ENCODE peak calls at places on chromosomes 3 and 15, in five cellular contexts. Y is H9, M is neuronal stem cell, E is mesenchymal stem cell, X is trophoblast cell. I is an unnamed sample.

GRCh38 chr3:107387555-107387954 is 10.3 kb downstream of the CCDC54 start:
- DNase-seq in Y (no peak), M (no peak), E (peak; percentile 4), X (no peak), I (no peak)

GRCh38 chr3:71025010-71025409 is 558.5 kb downstream of the FOXP1 start:
- DNase-seq in Y (no peak), M (no peak), E (no peak), X (no peak), I (no peak)

GRCh38 chr3:12428131-12428530 is 56.1 kb upstream of the TSEN2 start:
- DNase-seq in Y (no peak), M (no peak), E (no peak), X (no peak), I (no peak)

GRCh38 chr15:66647358-66647757 is 54.7 kb upstream of the SMAD6 start:
- DNase-seq in Y (no peak), M (no peak), E (no peak), X (no peak), I (no peak)

GRCh38 chr3:62587579-62588031 is 214.3 kb upstream of the FEZF2 start:
- DNase-seq in Y (no peak), M (no peak), E (peak; percentile 84), X (peak; percentile 90), I (no peak)

GRCh38 chr3:37793889-37794591 is 67.6 kb upstream of the CTDSPL start:
- DNase-seq in Y (no peak), M (no peak), E (no peak), X (no peak), I (no peak)

GRCh38 chr3:114319453-114319852 is 25.6 kb downstream of the TIGIT start:
- DNase-seq in Y (peak; percentile 42), M (peak; percentile 32), E (peak; percentile 86), X (peak; percentile 46), I (peak; percentile 27)

GRCh38 chr15:65028921-65029735 is at the start of gene MTFMT:
- DNase-seq in Y (peak; percentile 89), M (peak; percentile 83), E (peak; percentile 80), X (peak; percentile 74), I (peak; percentile 98)

GRCh38 chr3:33664195-33664594 is 53.9 kb downstream of the CLASP2 start:
- DNase-seq in Y (no peak), M (no peak), E (peak; percentile 65), X (no peak), I (no peak)

GRCh38 chr15:90479656-90480055 is 50.1 kb upstream of the CRTC3 start:
- DNase-seq in Y (no peak), M (no peak), E (no peak), X (peak; percentile 97), I (no peak)

GRCh38 chr3:96863129-96863740 is 48.8 kb downstream of the EPHA6 start:
- DNase-seq in Y (no peak), M (peak; percentile 41), E (peak; percentile 30), X (peak; percentile 17), I (peak; percentile 51)

GRCh38 chr15:55530861-55531313 is 22.9 kb upstream of the DNAAF4 start:
- DNase-seq in Y (no peak), M (no peak), E (peak; percentile 29), X (peak; percentile 63), I (no peak)

GRCh38 chr3:104584702-104585101 is 782.0 kb upstream of the ALCAM start:
- DNase-seq in Y (no peak), M (no peak), E (peak; percentile 15), X (no peak), I (no peak)

GRCh38 chr15:41417418-41417811 is 520 bp downstream of the RTF1 start:
- DNase-seq in Y (peak; percentile 36), M (no peak), E (peak; percentile 63), X (peak; percentile 3), I (no peak)

GRCh38 chr15:41416742-41417417 is at the start of gene RTF1:
- DNase-seq in Y (peak; percentile 95), M (peak; percentile 94), E (peak; percentile 89), X (peak; percentile 85), I (peak; percentile 100)

GRCh38 chr15:41416162-41416741 is 643 bp upstream of the RTF1 start:
- DNase-seq in Y (peak; percentile 29), M (no peak), E (no peak), X (no peak), I (no peak)

DNA sequence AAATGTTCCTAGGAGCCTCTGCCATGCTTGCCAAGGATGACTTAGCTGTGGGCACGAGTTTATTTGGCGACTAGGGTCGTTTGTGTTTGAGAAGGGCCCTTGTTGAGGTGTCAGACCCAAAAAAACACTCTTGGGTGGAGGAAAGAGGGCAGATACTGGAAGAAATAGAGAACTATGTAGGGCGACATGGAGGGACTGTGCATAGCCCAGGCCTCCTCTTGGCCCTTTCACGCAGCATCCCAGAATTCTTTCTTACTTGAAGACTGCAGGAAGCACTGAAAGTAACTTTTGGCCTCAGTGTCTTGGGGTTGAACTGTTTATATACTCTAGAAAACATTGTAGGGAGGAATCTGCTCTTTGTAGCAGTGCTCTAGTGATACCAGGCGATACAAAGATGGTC is 917 bp downstream of the RTF1 start:
- DNase-seq in Y (no peak), M (peak; percentile 14), E (no peak), X (no peak), I (no peak)
- H2BK5ac ChIP-seq in Y (no peak overlapping the region), M (no peak overlapping the region), E (no peak overlapping the region), X (no peak overlapping the region), I (no peak overlapping the region)

DNA sequence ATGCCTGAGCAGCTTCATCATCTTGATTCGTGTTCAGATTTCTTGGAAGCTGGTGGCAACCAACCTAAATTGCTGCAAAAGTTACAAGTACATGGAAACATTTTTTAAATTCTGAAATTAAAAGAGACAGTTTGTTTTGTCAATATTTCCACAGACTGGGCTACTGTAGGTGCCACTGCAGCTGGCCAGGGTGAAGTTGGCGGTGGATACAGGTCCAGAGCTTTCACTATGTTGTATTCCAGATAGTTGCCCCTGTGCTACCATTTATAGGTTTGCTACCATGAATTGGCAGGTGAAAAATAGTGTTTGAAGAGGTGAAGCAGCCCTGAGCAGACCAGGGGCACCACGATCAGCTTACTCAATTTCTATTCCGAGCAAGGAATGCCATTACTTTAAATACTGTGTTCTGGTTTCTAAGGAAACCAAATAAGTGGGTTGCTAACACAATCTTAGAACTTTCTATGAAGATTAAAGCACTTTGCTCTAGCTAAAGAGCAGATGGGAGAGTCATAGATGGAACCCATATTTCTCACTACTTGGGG is 21.2 kb upstream of the SHC4 start:
- DNase-seq in Y (no peak), M (no peak), E (peak; percentile 59), X (peak; percentile 14), I (no peak)
- H2BK12ac ChIP-seq in Y (no peak overlapping the region), M (no peak overlapping the region), E (no peak overlapping the region), X (no peak overlapping the region), I (no peak overlapping the region)

GRCh38 chr3:14127516-14128161 is 2.8 kb downstream of the TMEM43 start:
- DNase-seq in Y (peak; percentile 2), M (no peak), E (no peak), X (peak; percentile 41), I (no peak)

GRCh38 chr3:14125193-14126016 is 553 bp downstream of the TMEM43 start:
- DNase-seq in Y (peak; percentile 80), M (peak; percentile 67), E (peak; percentile 95), X (peak; percentile 84), I (no peak)

GRCh38 chr3:14127106-14127505 is 2.3 kb downstream of the TMEM43 start:
- DNase-seq in Y (peak; percentile 9), M (no peak), E (no peak), X (no peak), I (peak; percentile 29)

GRCh38 chr3:14124615-14125192 is at the start of the genes CHCHD4 and TMEM43:
- DNase-seq in Y (peak; percentile 99), M (peak; percentile 99), E (peak; percentile 99), X (peak; percentile 99), I (peak; percentile 96)

DNA sequence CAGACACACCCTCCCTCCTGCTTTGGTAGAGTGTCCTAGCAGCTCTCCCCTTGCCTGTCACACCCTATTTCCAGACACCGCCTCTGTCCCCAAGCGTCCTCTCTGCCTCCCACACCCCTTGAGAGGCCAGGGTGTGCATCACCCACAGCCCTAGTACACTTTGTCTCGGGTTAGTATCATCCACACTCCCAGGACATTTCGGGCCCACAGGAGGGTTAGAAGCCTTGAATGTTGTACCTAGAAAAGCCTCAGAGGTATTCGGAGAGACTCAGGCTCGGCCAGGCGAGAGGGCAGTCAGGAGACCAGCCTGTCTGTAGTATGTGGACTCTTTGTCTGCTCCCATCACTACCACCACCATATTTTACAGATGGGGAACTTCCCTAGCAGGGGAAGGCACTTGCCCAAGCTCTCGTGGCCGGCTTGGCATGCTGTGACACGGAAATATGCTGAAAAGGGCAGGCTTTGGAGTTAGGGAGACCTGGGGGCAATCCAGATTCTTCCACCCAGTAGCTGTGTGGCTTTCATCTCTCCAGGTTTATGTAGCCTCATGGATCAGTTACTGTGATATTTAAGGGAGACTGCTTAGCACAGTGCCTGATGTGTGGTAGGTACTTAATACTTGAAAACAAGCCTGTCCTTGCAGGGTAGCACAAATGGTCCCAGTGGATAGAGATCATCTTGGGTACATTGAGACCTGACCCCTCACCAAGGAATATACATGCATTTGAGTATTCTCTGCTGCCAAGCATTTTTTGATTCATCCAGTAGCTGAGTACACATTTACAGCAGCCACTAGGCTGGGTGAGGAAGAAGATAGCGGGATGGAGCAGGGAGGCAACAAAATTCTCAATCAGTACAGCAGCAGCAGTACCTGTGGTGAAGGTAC is 1.4 kb downstream of the TMEM43 start:
- DNase-seq in Y (no peak), M (no peak), E (peak; percentile 25), X (no peak), I (no peak)
- H2BK5ac ChIP-seq in Y (no peak overlapping the region), M (no peak overlapping the region), E (no peak overlapping the region), X (no peak overlapping the region), I (no peak overlapping the region)

GRCh38 chr3:16723994-16724393 is 118.8 kb upstream of the DAZL start:
- DNase-seq in Y (peak; percentile 68), M (peak; percentile 43), E (peak; percentile 15), X (peak; percentile 59), I (no peak)
- H2BK12ac ChIP-seq in Y (no peak overlapping the region), M (no peak overlapping the region), E (no peak overlapping the region), X (no peak overlapping the region), I (no peak overlapping the region)

GRCh38 chr15:70852501-70853269 is 1.3 kb downstream of the LARP6 start:
- DNase-seq in Y (no peak), M (no peak), E (peak; percentile 54), X (no peak), I (no peak)

GRCh38 chr15:70854669-70854976 is 666 bp upstream of the LARP6 start:
- DNase-seq in Y (no peak), M (peak; percentile 12), E (peak; percentile 50), X (no peak), I (no peak)

GRCh38 chr15:70853270-70853854 is 595 bp downstream of the LARP6 start:
- DNase-seq in Y (peak; percentile 79), M (peak; percentile 39), E (peak; percentile 81), X (peak; percentile 8), I (peak; percentile 46)

GRCh38 chr15:70855764-70856163 is 1.8 kb upstream of the LARP6 start:
- DNase-seq in Y (no peak), M (no peak), E (no peak), X (no peak), I (no peak)

DNA sequence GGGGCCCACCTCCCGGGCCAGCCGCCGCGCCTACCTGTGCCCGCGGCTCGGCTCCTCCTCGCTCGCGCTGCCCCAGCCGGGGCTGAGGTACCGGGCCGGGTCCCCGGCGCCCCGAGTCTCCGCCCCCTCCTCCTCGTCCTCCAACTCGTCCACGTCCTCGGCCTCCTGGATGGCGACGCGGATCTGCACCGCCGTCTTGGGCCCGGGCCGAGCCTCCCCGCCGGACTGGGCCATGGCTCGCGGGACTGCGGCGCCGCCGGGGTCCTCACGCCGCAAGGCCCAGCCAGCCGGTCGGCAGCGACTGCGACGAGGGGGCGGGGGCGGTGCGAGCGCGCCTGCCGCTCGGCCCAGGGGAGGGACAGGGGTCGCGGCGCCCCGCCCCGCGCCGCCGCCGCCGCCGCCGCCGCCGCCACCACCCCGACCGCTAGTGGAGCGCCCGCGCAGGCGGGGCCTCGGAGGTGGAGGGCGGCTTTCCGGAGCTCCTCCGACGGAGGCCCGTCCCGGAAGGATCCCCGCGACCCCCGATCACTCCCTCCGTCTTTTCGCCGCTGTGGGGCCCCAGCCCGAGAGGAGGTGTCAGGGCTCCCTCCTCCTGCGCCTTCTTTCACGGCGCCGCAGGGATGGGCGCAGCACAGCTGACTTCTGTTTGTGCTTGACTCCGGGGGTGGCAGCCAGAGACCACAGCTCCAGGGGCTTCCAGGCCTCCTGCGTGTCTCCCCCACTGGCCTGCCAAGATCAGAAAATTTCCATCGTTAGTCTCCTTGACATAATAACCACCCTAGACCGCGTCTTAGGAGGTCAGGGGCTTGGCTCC is at the start of gene LARP6:
- DNase-seq in Y (peak; percentile 72), M (peak; percentile 63), E (peak; percentile 62), X (no peak), I (peak; percentile 85)
- H2BK5ac ChIP-seq in Y (no peak within 1 kb of the TSS), M (no peak within 1 kb of the TSS), E (peak within 1 kb of the TSS; percentile 88), X (no peak within 1 kb of the TSS), I (no peak within 1 kb of the TSS)

I was measured in H1.